ENCODE peak calls at places on chromosome 12, in four cellular contexts. One of them, this sample, is unnamed.
A peak's percentile ranks its signal among the peaks of the same experiment; 100 is the strongest.

GRCh38 chr12:13093850-13094225 is 9.6 kb downstream of the GSG1 start:
- DNase-seq in trophoblast cell: no peak
- DNase-seq in neuronal stem cell: no peak
- DNase-seq in H9: no peak
- DNase-seq in this sample: no peak

GRCh38 chr12:122244565-122245371 is 18.9 kb upstream of the DIABLO start:
- DNase-seq in trophoblast cell: no peak
- DNase-seq in neuronal stem cell: no peak
- DNase-seq in H9: no peak
- DNase-seq in this sample: no peak

GRCh38 chr12:27434673-27435565 is 11.6 kb upstream of the SMCO2 start:
- DNase-seq in trophoblast cell: peak; percentile 17
- DNase-seq in neuronal stem cell: no peak
- DNase-seq in H9: no peak
- DNase-seq in this sample: no peak

GRCh38 chr12:27635349-27635972 is 60.8 kb upstream of the REP15 start:
- DNase-seq in trophoblast cell: peak; percentile 69
- DNase-seq in neuronal stem cell: no peak
- DNase-seq in H9: no peak
- DNase-seq in this sample: peak; percentile 46

GRCh38 chr12:77847665-77848431 is 17.2 kb downstream of the NAV3 start:
- DNase-seq in trophoblast cell: no peak
- DNase-seq in neuronal stem cell: no peak
- DNase-seq in H9: no peak
- DNase-seq in this sample: no peak

GRCh38 chr12:85755760-85756159 is 80.4 kb downstream of the RASSF9 start:
- DNase-seq in trophoblast cell: no peak
- DNase-seq in neuronal stem cell: no peak
- DNase-seq in H9: no peak
- DNase-seq in this sample: no peak

GRCh38 chr12:130013771-130014484 is 110.1 kb upstream of the TMEM132D start:
- DNase-seq in trophoblast cell: peak; percentile 54
- DNase-seq in neuronal stem cell: peak; percentile 59
- DNase-seq in H9: peak; percentile 90
- DNase-seq in this sample: peak; percentile 80

GRCh38 chr12:106096376-106096775 is 42.4 kb downstream of the NUAK1 start:
- DNase-seq in trophoblast cell: no peak
- DNase-seq in neuronal stem cell: no peak
- DNase-seq in H9: no peak
- DNase-seq in this sample: no peak

GRCh38 chr12:2290091-2290490 is 237.3 kb downstream of the CACNA1C start:
- DNase-seq in trophoblast cell: no peak
- DNase-seq in neuronal stem cell: no peak
- DNase-seq in H9: no peak
- DNase-seq in this sample: no peak

GRCh38 chr12:50734409-50735263 is 29.3 kb upstream of the ATF1 start:
- DNase-seq in trophoblast cell: peak; percentile 56
- DNase-seq in neuronal stem cell: peak; percentile 35
- DNase-seq in H9: peak; percentile 51
- DNase-seq in this sample: peak; percentile 63

GRCh38 chr12:122726056-122726558 is 4.5 kb downstream of the HCAR1 start:
- DNase-seq in trophoblast cell: peak; percentile 85
- DNase-seq in neuronal stem cell: no peak
- DNase-seq in H9: peak; percentile 45
- DNase-seq in this sample: peak; percentile 92

GRCh38 chr12:2265461-2266167 is 212.8 kb downstream of the CACNA1C start:
- DNase-seq in trophoblast cell: peak; percentile 20
- DNase-seq in neuronal stem cell: no peak
- DNase-seq in H9: no peak
- DNase-seq in this sample: no peak

GRCh38 chr12:131494141-131494733 is 216.7 kb upstream of the SFSWAP start:
- DNase-seq in trophoblast cell: no peak
- DNase-seq in neuronal stem cell: no peak
- DNase-seq in H9: peak; percentile 21
- DNase-seq in this sample: no peak

GRCh38 chr12:106994579-106995220 is 7.8 kb upstream of the MTERF2 start:
- DNase-seq in trophoblast cell: peak; percentile 69
- DNase-seq in neuronal stem cell: no peak
- DNase-seq in H9: no peak
- DNase-seq in this sample: no peak

GRCh38 chr12:56221233-56221756 is 427 bp downstream of the RNF41 start:
- DNase-seq in trophoblast cell: peak; percentile 67
- DNase-seq in neuronal stem cell: peak; percentile 65
- DNase-seq in H9: peak; percentile 64
- DNase-seq in this sample: peak; percentile 87

GRCh38 chr12:122067966-122068365 is 10.6 kb upstream of the MLXIP start:
- DNase-seq in trophoblast cell: no peak
- DNase-seq in neuronal stem cell: no peak
- DNase-seq in H9: no peak
- DNase-seq in this sample: no peak

GRCh38 chr12:1594045-1594294 is 411 bp downstream of the FBXL14 start:
- DNase-seq in trophoblast cell: no peak
- DNase-seq in neuronal stem cell: no peak
- DNase-seq in H9: peak; percentile 65
- DNase-seq in this sample: peak; percentile 60

GRCh38 chr12:124667671-124668337 is 100.4 kb upstream of the NCOR2 start:
- DNase-seq in trophoblast cell: peak; percentile 40
- DNase-seq in neuronal stem cell: no peak
- DNase-seq in H9: no peak
- DNase-seq in this sample: no peak

GRCh38 chr12:122895290-122895689 is 634 bp downstream of the VPS37B start:
- DNase-seq in trophoblast cell: no peak
- DNase-seq in neuronal stem cell: no peak
- DNase-seq in H9: no peak
- DNase-seq in this sample: no peak

GRCh38 chr12:13218641-13219040 is 22.1 kb downstream of the EMP1 start:
- DNase-seq in trophoblast cell: no peak
- DNase-seq in neuronal stem cell: no peak
- DNase-seq in H9: no peak
- DNase-seq in this sample: no peak

GRCh38 chr12:98354520-98354919 is 160.9 kb upstream of the TMPO start:
- DNase-seq in trophoblast cell: no peak
- DNase-seq in neuronal stem cell: no peak
- DNase-seq in H9: no peak
- DNase-seq in this sample: no peak

GRCh38 chr12:104784592-104784991 is 173.5 kb downstream of the SLC41A2 start:
- DNase-seq in trophoblast cell: no peak
- DNase-seq in neuronal stem cell: no peak
- DNase-seq in H9: no peak
- DNase-seq in this sample: peak; percentile 79

GRCh38 chr12:39227218-39227617 is 215.7 kb downstream of the KIF21A start:
- DNase-seq in trophoblast cell: peak; percentile 30
- DNase-seq in neuronal stem cell: no peak
- DNase-seq in H9: no peak
- DNase-seq in this sample: no peak

GRCh38 chr12:88639361-88639760 is 59.1 kb upstream of the KITLG start:
- DNase-seq in trophoblast cell: no peak
- DNase-seq in neuronal stem cell: no peak
- DNase-seq in H9: no peak
- DNase-seq in this sample: no peak

GRCh38 chr12:26056335-26056734 is 68.5 kb downstream of the BHLHE41 start:
- DNase-seq in trophoblast cell: no peak
- DNase-seq in neuronal stem cell: no peak
- DNase-seq in H9: no peak
- DNase-seq in this sample: no peak

GRCh38 chr12:117986705-117987469 is 18.1 kb upstream of the KSR2 start:
- DNase-seq in trophoblast cell: no peak
- DNase-seq in neuronal stem cell: no peak
- DNase-seq in H9: no peak
- DNase-seq in this sample: no peak

DNA sequence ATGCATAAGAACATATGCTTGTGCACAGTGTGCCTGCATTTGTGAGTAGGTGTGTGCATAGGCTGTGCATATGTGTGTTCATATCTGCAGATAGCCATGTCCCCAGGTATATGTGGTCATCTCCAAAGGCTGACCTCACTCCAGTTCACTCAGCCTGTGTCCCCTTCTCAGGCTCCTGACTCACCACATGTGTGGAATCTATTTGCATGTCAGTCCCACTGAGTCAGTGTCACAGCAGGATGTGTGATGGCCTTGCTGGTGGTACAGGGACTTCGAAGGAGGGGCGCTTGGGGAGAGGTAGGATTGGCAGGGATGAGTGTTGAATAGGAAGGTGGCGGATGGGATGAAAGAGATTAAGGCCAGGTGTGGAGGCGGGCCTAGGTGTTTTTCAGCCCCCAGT is 35.5 kb downstream of the KRT80 start:
- DNase-seq in trophoblast cell: peak; percentile 82
- DNase-seq in neuronal stem cell: no peak
- DNase-seq in H9: no peak
- DNase-seq in this sample: no peak
- H2BK120ac ChIP-seq in trophoblast cell: no peak overlapping the region
- H2BK120ac ChIP-seq in neuronal stem cell: no peak overlapping the region
- H2BK120ac ChIP-seq in H9: no peak overlapping the region
- H2BK120ac ChIP-seq in this sample: no peak overlapping the region

GRCh38 chr12:57939291-57939690 is 2.1 kb upstream of the ATP23 start:
- DNase-seq in trophoblast cell: no peak
- DNase-seq in neuronal stem cell: no peak
- DNase-seq in H9: no peak
- DNase-seq in this sample: no peak

GRCh38 chr12:57940915-57941164 is 527 bp upstream of the ATP23 start:
- DNase-seq in trophoblast cell: no peak
- DNase-seq in neuronal stem cell: no peak
- DNase-seq in H9: no peak
- DNase-seq in this sample: peak; percentile 1

GRCh38 chr12:57941165-57941894 is at the start of gene ATP23:
- DNase-seq in trophoblast cell: peak; percentile 94
- DNase-seq in neuronal stem cell: peak; percentile 67
- DNase-seq in H9: peak; percentile 99
- DNase-seq in this sample: peak; percentile 98

GRCh38 chr12:57943438-57944080 is 2.2 kb downstream of the ATP23 start:
- DNase-seq in trophoblast cell: no peak
- DNase-seq in neuronal stem cell: no peak
- DNase-seq in H9: no peak
- DNase-seq in this sample: no peak

DNA sequence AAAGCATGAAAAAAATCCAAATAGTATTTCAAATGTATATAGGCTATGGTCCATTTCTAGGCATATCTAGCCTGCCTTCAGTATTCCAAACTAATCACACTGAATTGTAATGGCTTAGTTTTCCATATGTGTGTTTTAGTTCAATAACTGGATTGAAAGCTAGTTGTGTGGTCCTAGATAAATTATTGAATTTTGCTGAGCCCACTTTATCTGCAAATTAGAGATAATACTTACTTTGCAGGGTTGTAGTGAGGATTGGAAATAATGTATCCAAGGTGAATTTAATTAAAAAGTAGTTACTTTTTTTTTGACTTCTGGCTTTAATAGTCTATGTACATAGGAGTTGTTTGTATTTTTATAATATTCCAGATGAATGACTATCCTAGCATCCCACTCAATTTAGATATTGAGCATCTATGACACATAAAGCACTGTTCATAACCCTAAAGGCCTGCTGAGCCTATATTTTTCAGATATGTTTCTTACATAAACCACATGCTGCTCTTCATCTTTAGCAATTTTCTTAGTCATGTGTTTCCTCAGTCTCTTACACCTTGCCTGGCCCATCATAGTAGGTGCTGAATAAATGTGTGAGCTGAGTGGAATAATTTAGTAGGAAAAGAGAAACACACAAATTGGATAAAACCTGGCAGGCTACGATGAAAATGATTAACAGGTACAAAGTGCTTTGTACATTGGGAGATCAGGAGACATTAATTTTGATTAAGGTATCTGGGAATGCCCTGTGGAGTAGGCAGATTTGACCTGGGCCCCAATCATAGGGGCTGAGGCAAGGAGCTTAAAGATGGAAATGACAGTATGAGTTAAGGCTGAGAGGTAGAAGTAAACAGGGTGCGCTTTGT is 1.1 kb upstream of the ATP23 start:
- DNase-seq in trophoblast cell: no peak
- DNase-seq in neuronal stem cell: no peak
- DNase-seq in H9: no peak
- DNase-seq in this sample: no peak
- H4K8ac ChIP-seq in trophoblast cell: no peak overlapping the region
- H4K8ac ChIP-seq in neuronal stem cell: no peak overlapping the region
- H4K8ac ChIP-seq in H9: no peak overlapping the region
- H4K8ac ChIP-seq in this sample: no peak overlapping the region

GRCh38 chr12:19752712-19753111 is 313.4 kb downstream of the AEBP2 start:
- DNase-seq in trophoblast cell: no peak
- DNase-seq in neuronal stem cell: no peak
- DNase-seq in H9: no peak
- DNase-seq in this sample: peak; percentile 7
- H3K9ac ChIP-seq in trophoblast cell: no peak overlapping the region
- H3K9ac ChIP-seq in neuronal stem cell: no peak overlapping the region
- H3K9ac ChIP-seq in H9: no peak overlapping the region
- H3K9ac ChIP-seq in this sample: no peak overlapping the region

GRCh38 chr12:45990468-45991288 is at the start of gene SCAF11:
- DNase-seq in trophoblast cell: peak; percentile 100
- DNase-seq in neuronal stem cell: peak; percentile 100
- DNase-seq in H9: peak; percentile 100
- DNase-seq in this sample: peak; percentile 100

GRCh38 chr12:45989857-45990467 is 412 bp downstream of the SCAF11 start:
- DNase-seq in trophoblast cell: peak; percentile 71
- DNase-seq in neuronal stem cell: peak; percentile 56
- DNase-seq in H9: peak; percentile 56
- DNase-seq in this sample: peak; percentile 68

GRCh38 chr12:45989277-45989856 is 1.0 kb downstream of the SCAF11 start:
- DNase-seq in trophoblast cell: peak; percentile 77
- DNase-seq in neuronal stem cell: peak; percentile 1
- DNase-seq in H9: no peak
- DNase-seq in this sample: no peak

GRCh38 chr12:45994736-45995135 is 4.4 kb upstream of the SCAF11 start:
- DNase-seq in trophoblast cell: no peak
- DNase-seq in neuronal stem cell: no peak
- DNase-seq in H9: no peak
- DNase-seq in this sample: no peak

DNA sequence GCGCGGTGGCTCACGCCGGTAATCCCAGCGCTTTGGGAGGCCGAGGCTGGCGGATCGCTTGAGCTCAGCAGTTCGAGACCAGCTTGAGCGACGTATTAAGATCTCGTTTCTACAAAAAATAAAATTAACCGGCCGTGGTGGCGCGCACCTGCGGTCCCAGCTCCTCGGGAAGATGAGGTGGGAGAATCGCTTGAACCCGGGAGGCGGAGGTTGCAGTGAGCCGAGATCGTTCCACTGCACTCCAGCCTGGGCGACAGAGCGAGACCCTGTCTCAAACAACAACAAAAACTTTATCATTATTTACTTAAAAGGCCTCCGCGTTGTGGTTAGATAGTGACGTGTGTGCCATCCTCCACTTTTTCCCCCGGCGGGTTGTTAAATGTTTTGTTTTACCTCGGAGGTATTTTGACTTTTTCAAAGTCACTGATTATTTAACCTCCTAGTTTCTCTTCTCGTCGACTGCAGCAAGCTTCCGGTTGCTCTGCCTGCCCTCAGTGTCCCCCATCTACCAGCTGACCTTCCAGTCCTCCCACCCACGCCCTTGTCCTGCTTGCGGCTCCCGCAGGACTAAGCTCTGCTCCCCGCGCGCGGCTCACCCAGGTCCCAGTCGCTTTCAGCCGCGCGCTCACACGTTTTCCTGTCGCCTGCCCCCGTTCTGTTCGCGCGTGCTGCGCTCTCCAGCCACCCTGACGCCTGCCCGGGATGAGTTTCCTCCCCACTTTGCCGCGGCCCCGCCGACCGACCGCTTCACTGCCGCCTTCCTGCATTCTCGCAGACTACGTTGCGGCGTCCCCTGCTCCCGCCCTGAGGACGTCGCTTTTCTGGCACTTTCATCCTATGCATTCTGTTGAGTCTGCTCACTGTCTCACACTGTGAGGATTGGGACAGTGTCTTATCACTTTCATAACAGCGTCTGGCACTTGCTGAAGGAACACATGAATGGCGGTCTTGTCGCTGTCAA is 1.2 kb upstream of the SCAF11 start:
- DNase-seq in trophoblast cell: peak; percentile 87
- DNase-seq in neuronal stem cell: peak; percentile 26
- DNase-seq in H9: peak; percentile 76
- DNase-seq in this sample: peak; percentile 90
- H2BK120ac ChIP-seq in trophoblast cell: peak overlapping the region; percentile 83
- H2BK120ac ChIP-seq in neuronal stem cell: peak overlapping the region; percentile 96
- H2BK120ac ChIP-seq in H9: peak overlapping the region; percentile 40
- H2BK120ac ChIP-seq in this sample: no peak overlapping the region

This sample was measured in mesendoderm.